ENCODE peak calls at places on chromosomes 7 and 10, in five cellular contexts. L is uterus, P is IMR-90, V is skeletal muscle cell, Z is epithelial cell of esophagus. F is an unnamed sample.

GRCh38 chr7:157000741-157001653 is 9.5 kb downstream of the MNX1 start:
- DNase-seq in L (no peak), V (no peak), Z (no peak), P (no peak), F (peak)

GRCh38 chr7:142412551-142413193 is 154.8 kb upstream of the PRSS58 start:
- DNase-seq in V (no peak), Z (peak), P (peak), L (no peak), F (peak)

GRCh38 chr7:151754142-151754590 is 122.7 kb downstream of the PRKAG2 start:
- DNase-seq in V (peak), P (peak), Z (peak), L (peak), F (peak)

GRCh38 chr7:79624336-79624735 is 170.9 kb upstream of the MAGI2 start:
- DNase-seq in L (no peak), V (no peak), P (no peak), Z (peak), F (no peak)

GRCh38 chr10:21396889-21397288 is 128.6 kb downstream of the SKIDA1 start:
- DNase-seq in P (peak), Z (no peak), L (no peak), V (no peak), F (no peak)

GRCh38 chr10:42615419-42615818 is 23.0 kb downstream of the ZNF33B start:
- DNase-seq in V (no peak), P (no peak), Z (no peak), L (no peak), F (no peak)

GRCh38 chr7:33423646-33424020 is 294.3 kb downstream of the BBS9 start:
- DNase-seq in V (no peak), Z (peak), L (no peak), P (no peak), F (peak)

GRCh38 chr7:21947056-21947455 is 1.4 kb upstream of the CDCA7L start:
- DNase-seq in L (no peak), V (no peak), P (no peak), Z (no peak), F (no peak)

GRCh38 chr7:137656227-137656849 is 190.4 kb downstream of the DGKI start:
- DNase-seq in P (peak), V (peak), Z (peak), L (peak), F (peak)

GRCh38 chr7:98119257-98119918 is 12.7 kb downstream of the LMTK2 start:
- DNase-seq in Z (peak), V (no peak), P (peak), L (no peak), F (no peak)

GRCh38 chr10:54800677-54801480 is at the start of gene PCDH15:
- DNase-seq in P (no peak), L (no peak), V (no peak), Z (peak), F (peak)

GRCh38 chr7:107170051-107170661 is 1.4 kb downstream of the HBP1 start:
- DNase-seq in V (no peak), Z (no peak), P (no peak), L (no peak), F (peak)

GRCh38 chr7:68470836-68471235 is 1127.4 kb upstream of the AUTS2 start:
- DNase-seq in V (no peak), Z (no peak), L (no peak), P (no peak), F (no peak)

GRCh38 chr7:139602143-139602722 is 78.7 kb downstream of the CLEC2L start:
- DNase-seq in Z (peak), V (peak), L (no peak), P (peak), F (peak)

GRCh38 chr7:93894966-93895650 is 4.6 kb upstream of the TFPI2 start:
- DNase-seq in Z (no peak), V (no peak), P (no peak), L (no peak), F (no peak)

GRCh38 chr7:29563590-29564454 is at the start of gene PRR15:
- DNase-seq in P (no peak), Z (peak), V (no peak), L (no peak), F (peak)

GRCh38 chr7:96770758-96771157 is 61.1 kb upstream of the SEM1 start:
- DNase-seq in Z (no peak), L (no peak), V (no peak), P (no peak), F (no peak)

GRCh38 chr10:89389254-89389653 is 3.2 kb upstream of the IFIT1 start:
- DNase-seq in Z (peak), P (peak), V (no peak), L (no peak), F (peak)

GRCh38 chr7:1457949-1458675 is 1.2 kb downstream of the MICALL2 start:
- DNase-seq in Z (no peak), L (no peak), V (no peak), P (no peak), F (peak)

GRCh38 chr7:100686201-100686821 is 7.7 kb downstream of the GIGYF1 start:
- DNase-seq in P (no peak), L (no peak), V (no peak), Z (no peak), F (peak)

GRCh38 chr10:688621-689426 is 644 bp downstream of the DIP2C start:
- DNase-seq in Z (peak), V (no peak), L (no peak), P (peak), F (peak)

GRCh38 chr10:104925232-104925851 is 284.3 kb downstream of the SORCS3 start:
- DNase-seq in L (no peak), V (no peak), Z (peak), P (no peak), F (peak)

GRCh38 chr7:43808410-43808809 is 49.9 kb downstream of the BLVRA start:
- DNase-seq in L (no peak), P (no peak), Z (no peak), V (no peak), F (no peak)

GRCh38 chr7:155577509-155577905 is 31.1 kb upstream of the CNPY1 start:
- DNase-seq in L (no peak), V (no peak), P (no peak), Z (no peak), F (no peak)

GRCh38 chr7:99386584-99387238 is 12.2 kb downstream of the ARPC1B start:
- DNase-seq in P (peak), V (no peak), Z (no peak), L (no peak), F (peak)

GRCh38 chr7:145036592-145037386 is 200.9 kb upstream of the TPK1 start:
- DNase-seq in Z (peak), L (no peak), V (peak), P (peak), F (no peak)

GRCh38 chr7:22945584-22945983 is 68.3 kb downstream of the HYCC1 start:
- DNase-seq in Z (no peak), P (peak), L (no peak), V (no peak), F (no peak)

GRCh38 chr10:29243750-29244149 is 45.1 kb upstream of the LYZL1 start:
- DNase-seq in P (no peak), V (no peak), L (no peak), Z (no peak), F (peak)

GRCh38 chr10:34464000-34464399 is 351.1 kb downstream of the PARD3 start:
- DNase-seq in V (no peak), L (no peak), Z (no peak), P (no peak), F (no peak)

GRCh38 chr7:140618291-140618690 is 22.3 kb downstream of the DENND2A start:
- DNase-seq in L (no peak), Z (no peak), P (no peak), V (no peak), F (no peak)

GRCh38 chr7:4073052-4073451 is 609.0 kb upstream of the FOXK1 start:
- DNase-seq in L (no peak), P (no peak), Z (no peak), V (no peak), F (no peak)

GRCh38 chr10:24929056-24929544 is 23.3 kb downstream of the PRTFDC1 start:
- DNase-seq in V (peak), P (no peak), L (no peak), Z (no peak), F (no peak)

GRCh38 chr10:99765672-99766071 is 16.8 kb upstream of the ABCC2 start:
- DNase-seq in L (no peak), V (no peak), P (no peak), Z (no peak), F (no peak)

GRCh38 chr7:73431041-73431835 is 2.3 kb upstream of the FZD9 start:
- DNase-seq in P (no peak), V (no peak), L (no peak), Z (no peak), F (no peak)

GRCh38 chr7:132077986-132078385 is 498.3 kb downstream of the PLXNA4 start:
- DNase-seq in P (peak), Z (no peak), V (no peak), L (peak), F (no peak)

GRCh38 chr7:45099891-45100760 is 11.4 kb upstream of the NACAD start:
- DNase-seq in V (no peak), P (no peak), L (no peak), Z (peak), F (no peak)

GRCh38 chr10:93062499-93063216 is 2.1 kb downstream of the CYP26C1 start:
- DNase-seq in V (no peak), Z (peak), P (peak), L (no peak), F (peak)

GRCh38 chr7:97513326-97513725 is 218.6 kb upstream of the TAC1 start:
- DNase-seq in L (no peak), V (no peak), Z (no peak), P (no peak), F (no peak)

GRCh38 chr7:100967292-100967863 is 2.0 kb upstream of the MUC12 start:
- DNase-seq in L (no peak), P (no peak), Z (no peak), V (no peak), F (peak)

GRCh38 chr10:17222329-17222728 is 5.7 kb upstream of the VIM start:
- DNase-seq in V (no peak), Z (no peak), P (no peak), L (no peak), F (no peak)

DNA sequence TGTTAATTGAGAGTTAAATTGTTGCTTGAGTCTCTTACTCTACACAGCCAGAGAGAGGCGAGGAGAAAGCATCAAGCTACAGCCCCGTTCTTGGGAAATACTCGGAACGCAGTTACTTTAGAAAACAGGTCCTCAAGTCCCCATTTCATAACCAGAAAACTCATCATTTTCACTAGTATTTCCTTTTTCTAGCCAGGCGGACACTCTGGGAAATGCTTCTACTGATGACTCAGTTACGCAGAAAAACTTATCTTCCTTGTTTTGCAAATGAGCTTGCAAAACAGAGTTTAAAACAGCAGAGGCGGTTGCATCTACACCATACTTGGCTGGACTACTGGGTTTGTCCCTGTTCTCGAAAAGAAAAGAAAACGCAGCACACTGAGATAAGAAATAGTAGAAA is 111.4 kb upstream of the FGFR2 start:
- DNase-seq in V (peak), L (no peak), P (no peak), Z (no peak), F (no peak)
- H3K4me3 ChIP-seq in V (no peak), L (no peak), P (no peak), Z (no peak), F (no peak)

DNA sequence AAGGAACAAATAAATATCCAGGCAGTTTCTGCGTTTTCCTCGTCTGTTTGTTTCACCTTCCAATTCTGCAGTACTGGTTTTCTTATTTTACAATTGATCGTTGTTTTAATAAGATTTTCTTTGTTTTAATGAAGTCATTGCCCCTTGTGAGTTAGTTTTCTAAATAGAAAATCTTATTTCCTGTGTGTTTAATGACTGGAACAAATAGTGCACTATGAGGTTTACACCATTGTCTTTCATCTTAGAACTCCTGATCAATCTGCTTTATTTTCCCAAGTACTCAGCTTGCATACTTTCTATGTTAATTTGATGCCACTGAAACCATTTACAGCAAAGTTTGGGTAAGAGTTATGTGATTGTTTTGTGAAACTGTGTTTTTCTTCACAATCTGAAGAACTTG is 1.3 kb downstream of the PLEKHA1 start:
- DNase-seq in Z (no peak), L (no peak), P (no peak), V (no peak), F (no peak)
- H3K4me3 ChIP-seq in Z (peak), L (peak), P (peak), V (peak), F (peak)

GRCh38 chr7:16396766-16397496 is 24.4 kb downstream of the CRPPA start:
- DNase-seq in Z (peak), V (no peak), P (peak), L (no peak), F (no peak)

GRCh38 chr7:16397497-16398210 is 23.7 kb downstream of the CRPPA start:
- DNase-seq in L (no peak), P (peak), Z (no peak), V (no peak), F (no peak)

GRCh38 chr7:16399916-16400895 is 21.1 kb downstream of the CRPPA start:
- DNase-seq in Z (no peak), V (no peak), P (peak), L (no peak), F (no peak)

GRCh38 chr7:16399265-16399801 is 22.0 kb downstream of the CRPPA start:
- DNase-seq in L (no peak), Z (no peak), V (no peak), P (peak), F (no peak)

DNA sequence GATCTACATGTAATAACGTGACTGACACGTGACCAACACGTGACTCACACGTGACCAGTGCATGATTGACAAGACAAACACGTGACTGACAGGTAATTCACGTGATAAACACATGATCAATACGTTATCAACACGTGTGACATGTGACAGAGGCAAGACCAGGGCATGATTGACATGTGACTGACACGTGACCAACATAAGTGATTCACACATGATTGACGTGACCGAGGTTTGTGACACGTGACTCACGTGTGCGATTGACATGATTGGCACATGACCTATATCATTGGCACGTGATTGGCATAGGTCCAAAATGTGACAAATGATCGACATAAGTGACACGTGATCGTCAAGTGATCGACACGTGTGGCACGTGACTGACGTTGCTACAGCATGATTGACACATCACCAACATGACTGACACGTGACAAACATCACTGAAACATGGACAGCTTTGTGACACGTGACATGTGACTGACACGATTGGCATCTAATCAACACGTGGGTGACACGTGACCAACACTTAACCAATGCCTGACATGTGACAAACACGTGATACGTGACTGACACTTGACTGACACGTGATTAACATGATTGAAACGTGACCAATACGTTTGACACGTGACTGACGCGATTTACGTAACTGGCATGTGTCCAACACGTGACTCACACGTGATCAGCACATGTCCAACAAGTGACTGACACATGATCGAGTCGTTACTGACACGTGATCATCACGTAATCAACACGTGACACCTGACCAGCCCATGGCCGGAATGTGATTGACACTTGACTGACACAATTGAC is 22.9 kb downstream of the CRPPA start:
- DNase-seq in Z (no peak), V (no peak), L (no peak), P (peak), F (no peak)
- H3K4me3 ChIP-seq in Z (no peak), V (no peak), L (no peak), P (no peak), F (no peak)

DNA sequence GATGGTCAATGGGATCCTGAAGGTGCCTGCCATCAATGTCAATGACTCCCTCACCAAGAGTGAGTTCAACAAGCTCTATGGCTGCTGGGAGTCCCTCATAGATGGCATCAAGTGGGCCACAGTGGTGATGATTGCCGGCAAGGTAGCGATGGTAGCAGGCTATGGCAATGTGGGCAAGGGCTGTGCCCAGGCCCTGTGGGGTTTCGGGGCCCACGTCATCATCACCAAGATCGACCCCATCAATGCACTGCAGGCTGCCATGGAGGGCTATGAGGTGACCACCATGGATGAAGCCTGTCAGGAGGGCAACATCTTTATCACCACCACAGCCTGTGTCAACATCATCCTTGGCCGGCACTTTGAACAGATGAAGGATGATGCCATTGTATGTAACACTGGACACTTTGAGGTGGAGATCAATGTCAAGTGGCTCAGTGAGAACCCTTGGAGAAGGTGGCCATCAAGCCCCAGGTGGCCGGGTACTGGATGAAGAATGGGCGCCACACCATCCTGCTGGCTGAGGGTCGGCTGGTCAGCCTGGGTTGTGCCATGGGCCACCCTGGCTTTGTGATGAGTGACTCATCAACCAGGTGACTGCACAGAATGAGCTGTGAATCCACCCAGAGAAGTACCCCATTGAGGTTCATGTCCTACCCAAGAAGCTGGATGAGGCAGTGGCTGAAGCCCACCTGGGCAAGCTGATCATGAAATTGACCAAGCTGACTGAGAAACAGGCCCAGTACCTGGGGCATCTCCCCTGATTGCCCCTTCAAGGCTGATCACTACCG is 63.0 kb upstream of the ANTXRL start:
- DNase-seq in P (no peak), L (no peak), Z (no peak), V (no peak), F (no peak)
- H3K4me3 ChIP-seq in P (no peak), L (no peak), Z (no peak), V (no peak), F (no peak)

GRCh38 chr10:14360951-14361350 is 30.2 kb upstream of the FRMD4A start:
- DNase-seq in L (no peak), Z (no peak), V (no peak), P (no peak), F (no peak)

GRCh38 chr10:14366760-14367159 is 36.0 kb upstream of the FRMD4A start:
- DNase-seq in P (no peak), L (no peak), V (no peak), Z (no peak), F (no peak)

GRCh38 chr10:14369881-14370280 is 39.2 kb upstream of the FRMD4A start:
- DNase-seq in Z (no peak), P (no peak), V (no peak), L (no peak), F (no peak)

GRCh38 chr10:14362098-14362497 is 31.4 kb upstream of the FRMD4A start:
- DNase-seq in Z (no peak), L (no peak), V (no peak), P (peak), F (no peak)

GRCh38 chr10:14365231-14365744 is 34.6 kb upstream of the FRMD4A start:
- DNase-seq in V (no peak), P (peak), L (no peak), Z (no peak), F (no peak)
- H3K4me3 ChIP-seq in V (no peak), P (no peak), L (no peak), Z (no peak), F (no peak)

DNA sequence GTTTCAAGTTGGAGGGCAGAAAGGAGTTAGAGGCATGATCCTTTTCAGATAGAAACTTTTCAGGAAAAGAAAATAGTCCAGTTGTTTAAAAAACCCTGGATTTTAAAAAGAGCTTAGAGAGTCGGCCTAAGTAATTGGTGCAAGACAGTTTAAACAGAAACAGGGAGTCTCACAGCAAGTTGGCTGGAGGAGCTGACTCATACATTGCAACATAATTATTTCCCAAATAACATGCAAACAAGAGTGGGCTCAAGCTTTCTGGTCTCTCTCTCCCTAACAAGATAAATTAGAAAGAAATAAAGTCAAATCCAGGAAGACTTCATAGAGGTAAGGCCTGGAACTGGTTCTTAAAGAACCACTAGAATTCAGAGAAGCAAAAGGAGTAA is 100.3 kb upstream of the AGBL3 start:
- DNase-seq in P (peak), Z (peak), L (peak), V (peak), F (no peak)
- H3K4me3 ChIP-seq in P (no peak), Z (no peak), L (no peak), V (no peak), F (no peak)

DNA sequence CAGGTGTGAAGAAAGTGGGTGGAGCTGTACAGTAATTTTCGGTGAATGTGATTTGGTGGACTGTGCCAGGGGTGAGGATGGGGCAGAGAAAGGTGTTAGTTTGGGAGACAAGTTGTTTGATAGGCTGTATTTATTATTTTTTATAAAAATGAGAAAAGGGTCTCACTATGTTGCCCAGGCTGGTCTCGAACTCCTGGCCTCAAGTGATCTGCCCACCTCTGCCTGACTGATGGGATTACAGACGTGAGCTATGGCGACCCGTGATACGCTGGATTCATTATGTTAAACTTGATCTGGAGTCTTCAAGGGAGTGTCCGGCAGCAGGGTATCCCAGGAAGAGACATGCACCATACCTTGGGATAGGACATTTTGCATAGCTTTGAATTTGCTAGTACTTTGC is 1.3 kb downstream of the KAT6B start:
- DNase-seq in Z (no peak), L (no peak), V (no peak), P (no peak), F (no peak)
- H3K4me3 ChIP-seq in Z (peak), L (peak), V (peak), P (peak), F (no peak)

F was measured in H7.